ENCODE peak calls at places on chromosomes 2 and 18, in five cellular contexts. G, U, N, B and P are unnamed samples.

GRCh38 chr2:178279142-178279541 is 84.8 kb downstream of the OSBPL6 start:
- DNase-seq in G (no peak), B (no peak), U (no peak), N (no peak), P (peak; percentile 79)

GRCh38 chr18:21636769-21637168 is 24.7 kb downstream of the SNRPD1 start:
- DNase-seq in B (no peak), N (no peak), G (no peak), U (no peak), P (no peak)

GRCh38 chr2:36562245-36562644 is 35.7 kb downstream of the FEZ2 start:
- DNase-seq in B (no peak), U (no peak), G (no peak), N (no peak), P (no peak)

GRCh38 chr18:12947355-12948054 is at the start of gene SEH1L:
- DNase-seq in U (peak; percentile 99), B (peak; percentile 57), N (peak; percentile 100), G (peak; percentile 98), P (peak; percentile 99)

GRCh38 chr2:134181219-134181618 is 72.7 kb upstream of the MGAT5 start:
- DNase-seq in U (peak; percentile 7), G (no peak), N (no peak), B (no peak), P (no peak)

GRCh38 chr2:217049931-217050330 is 190.1 kb upstream of the TNP1 start:
- DNase-seq in U (no peak), N (no peak), B (no peak), G (no peak), P (peak; percentile 60)

GRCh38 chr2:197445746-197446145 is 7.6 kb upstream of the COQ10B start:
- DNase-seq in B (no peak), U (no peak), G (no peak), N (no peak), P (no peak)

GRCh38 chr18:24060644-24061043 is 46.1 kb downstream of the TTC39C start:
- DNase-seq in B (no peak), U (no peak), N (no peak), G (no peak), P (peak; percentile 47)

GRCh38 chr2:74779587-74780135 is 54.3 kb upstream of the HK2 start:
- DNase-seq in N (no peak), G (no peak), B (no peak), U (no peak), P (no peak)

GRCh38 chr18:53610957-53611356 is 613.5 kb downstream of the MBD2 start:
- DNase-seq in B (no peak), G (no peak), U (no peak), N (no peak), P (no peak)

GRCh38 chr2:17479875-17480274 is 38.4 kb downstream of the RAD51AP2 start:
- DNase-seq in B (no peak), U (no peak), N (no peak), G (no peak), P (no peak)